ENCODE peak calls at places on chromosome 17, in eight cellular contexts. M is HepG2, E is Panc1, X is K562, F is upper lobe of left lung, P is GM12878, Q is HCT116, J is GM23338. K is an unnamed sample. For H3K4me1, the result is how much of the 10 kb centered on the place peaks cover.

GRCh38 chr17:66661411-66661843 is 173.5 kb upstream of the CACNG5 start:
- ATAC-seq in M (no peak), E (peak), X (peak), F (no peak), P (peak), Q (peak), J (no peak), K (no peak)

GRCh38 chr17:40813804-40814203 is 8.6 kb downstream of the KRT10 start:
- ATAC-seq in M (no peak), E (no peak), X (no peak), F (no peak), P (no peak), Q (no peak), J (no peak), K (no peak)

GRCh38 chr17:55273579-55274370 is 9.0 kb downstream of the HLF start:
- ATAC-seq in M (peak), E (no peak), X (no peak), F (peak), P (no peak), Q (no peak), J (no peak), K (peak)

GRCh38 chr17:38465420-38466345 is 37.4 kb downstream of the ARHGAP23 start:
- ATAC-seq in M (peak), E (peak), X (no peak), F (peak), P (no peak), Q (peak), J (no peak), K (peak)

GRCh38 chr17:55814377-55814776 is 63.5 kb downstream of the PCTP start:
- ATAC-seq in M (no peak), E (no peak), X (no peak), F (no peak), P (no peak), Q (no peak), J (no peak), K (peak)

GRCh38 chr17:42472709-42473521 is 14.2 kb downstream of the ATP6V0A1 start:
- ATAC-seq in M (no peak), E (no peak), X (no peak), F (peak), P (no peak), Q (no peak), J (no peak), K (peak)

GRCh38 chr17:76493505-76494167 is 7.6 kb downstream of the RHBDF2 start:
- ATAC-seq in M (no peak), E (no peak), X (no peak), F (no peak), P (peak), Q (no peak), J (no peak), K (no peak)

GRCh38 chr17:38864636-38865398 is 5.0 kb upstream of the LASP1 start:
- ATAC-seq in M (no peak), E (no peak), X (peak), F (no peak), P (no peak), Q (no peak), J (peak), K (no peak)

GRCh38 chr17:42979511-42980273 is at the start of gene PTGES3L:
- ATAC-seq in M (peak), E (peak), X (peak), F (peak), P (peak), Q (peak), J (peak), K (peak)

GRCh38 chr17:42803074-42803883 is 4.6 kb downstream of the CNTD1 start:
- ATAC-seq in M (peak), E (peak), X (no peak), F (no peak), P (no peak), Q (no peak), J (no peak), K (no peak)

GRCh38 chr17:43430936-43431649 is 32.3 kb downstream of the ARL4D start:
- ATAC-seq in M (peak), E (no peak), X (no peak), F (no peak), P (no peak), Q (no peak), J (no peak), K (no peak)

GRCh38 chr17:66517336-66518009 is 215.1 kb downstream of the PRKCA start:
- ATAC-seq in M (no peak), E (no peak), X (no peak), F (no peak), P (no peak), Q (no peak), J (no peak), K (no peak)

GRCh38 chr17:39674702-39675389 is 6.6 kb downstream of the PNMT start:
- ATAC-seq in M (peak), E (no peak), X (peak), F (peak), P (peak), Q (no peak), J (peak), K (no peak)

GRCh38 chr17:14352139-14352538 is 51.3 kb downstream of the HS3ST3B1 start:
- ATAC-seq in M (no peak), E (no peak), X (no peak), F (no peak), P (no peak), Q (no peak), J (no peak), K (no peak)

GRCh38 chr17:77779711-77780539 is 178.6 kb upstream of the TNRC6C start:
- ATAC-seq in M (no peak), E (peak), X (no peak), F (peak), P (no peak), Q (no peak), J (no peak), K (no peak)

GRCh38 chr17:47724705-47725104 is 8.3 kb upstream of the TBX21 start:
- ATAC-seq in M (no peak), E (no peak), X (no peak), F (no peak), P (no peak), Q (no peak), J (no peak), K (no peak)

GRCh38 chr17:83106913-83107655 is 27.7 kb downstream of the METRNL start:
- ATAC-seq in M (no peak), E (no peak), X (no peak), F (no peak), P (no peak), Q (no peak), J (no peak), K (peak)

GRCh38 chr17:66976781-66977201 is 12.3 kb downstream of the CACNG4 start:
- ATAC-seq in M (no peak), E (peak), X (no peak), F (no peak), P (peak), Q (no peak), J (no peak), K (no peak)

GRCh38 chr17:31321481-31321880 is at the start of gene EVI2A:
- ATAC-seq in M (no peak), E (peak), X (peak), F (peak), P (peak), Q (no peak), J (peak), K (no peak)

GRCh38 chr17:66548158-66548557 is 245.7 kb downstream of the PRKCA start:
- ATAC-seq in M (peak), E (no peak), X (no peak), F (no peak), P (no peak), Q (no peak), J (no peak), K (no peak)

GRCh38 chr17:36844013-36844412 is 93.3 kb upstream of the LHX1 start:
- ATAC-seq in M (no peak), E (no peak), X (no peak), F (no peak), P (no peak), Q (no peak), J (no peak), K (no peak)

GRCh38 chr17:9158545-9159452 is 137.5 kb downstream of the NTN1 start:
- ATAC-seq in M (no peak), E (no peak), X (no peak), F (no peak), P (no peak), Q (no peak), J (no peak), K (peak)

GRCh38 chr17:14078027-14078426 is 8.7 kb downstream of the COX10 start:
- ATAC-seq in M (no peak), E (no peak), X (no peak), F (no peak), P (no peak), Q (no peak), J (no peak), K (no peak)

GRCh38 chr17:57986841-57987581 is 1.0 kb downstream of the VEZF1 start:
- ATAC-seq in M (peak), E (peak), X (peak), F (peak), P (peak), Q (peak), J (peak), K (peak)

GRCh38 chr17:8100763-8101162 is 13.2 kb upstream of the ALOX12B start:
- ATAC-seq in M (no peak), E (no peak), X (no peak), F (no peak), P (no peak), Q (no peak), J (no peak), K (no peak)

GRCh38 chr17:28745052-28745776 is 1.4 kb downstream of the TRAF4 start:
- ATAC-seq in M (peak), E (peak), X (peak), F (no peak), P (peak), Q (no peak), J (peak), K (no peak)

GRCh38 chr17:67289174-67289876 is 44.3 kb upstream of the HELZ start:
- ATAC-seq in M (peak), E (no peak), X (no peak), F (peak), P (no peak), Q (no peak), J (peak), K (peak)

GRCh38 chr17:8275421-8276290 is 12.8 kb upstream of the RANGRF start:
- ATAC-seq in M (peak), E (no peak), X (peak), F (no peak), P (no peak), Q (no peak), J (peak), K (no peak)

GRCh38 chr17:35793257-35793656 is 2.2 kb downstream of the MMP28 start:
- ATAC-seq in M (no peak), E (no peak), X (no peak), F (no peak), P (no peak), Q (no peak), J (no peak), K (no peak)

GRCh38 chr17:61658183-61658582 is 67.2 kb upstream of the NACA2 start:
- ATAC-seq in M (no peak), E (no peak), X (no peak), F (no peak), P (no peak), Q (no peak), J (no peak), K (no peak)

GRCh38 chr17:73103661-73104335 is 11.3 kb upstream of the SLC39A11 start:
- ATAC-seq in M (no peak), E (no peak), X (no peak), F (no peak), P (no peak), Q (no peak), J (no peak), K (no peak)

GRCh38 chr17:41919165-41919817 is 540 bp upstream of the ACLY start:
- ATAC-seq in M (peak), E (peak), X (peak), F (peak), P (peak), Q (peak), J (peak), K (peak)

GRCh38 chr17:55852734-55853133 is 101.9 kb downstream of the PCTP start:
- ATAC-seq in M (no peak), E (no peak), X (no peak), F (no peak), P (peak), Q (no peak), J (no peak), K (no peak)

GRCh38 chr17:27552467-27552779 is 78.6 kb upstream of the LGALS9 start:
- ATAC-seq in M (peak), E (peak), X (no peak), F (no peak), P (no peak), Q (peak), J (no peak), K (no peak)

GRCh38 chr17:67293251-67294203 is 48.5 kb upstream of the HELZ start:
- ATAC-seq in M (peak), E (peak), X (peak), F (peak), P (peak), Q (peak), J (peak), K (peak)

GRCh38 chr17:74213897-74214386 is 571 bp downstream of the TTYH2 start:
- ATAC-seq in M (peak), E (no peak), X (no peak), F (no peak), P (peak), Q (no peak), J (no peak), K (no peak)

GRCh38 chr17:8153957-8154607 is 1.9 kb upstream of the PER1 start:
- ATAC-seq in M (no peak), E (peak), X (peak), F (peak), P (no peak), Q (peak), J (peak), K (peak)

GRCh38 chr17:69142473-69142802 is 743 bp upstream of the ABCA6 start:
- ATAC-seq in M (peak), E (no peak), X (peak), F (no peak), P (no peak), Q (no peak), J (no peak), K (peak)

GRCh38 chr17:21295036-21295952 is 10.8 kb downstream of the MAP2K3 start:
- ATAC-seq in M (peak), E (no peak), X (no peak), F (peak), P (peak), Q (no peak), J (no peak), K (peak)

GRCh38 chr17:5506307-5506706 is 19.9 kb downstream of the MIS12 start:
- ATAC-seq in M (no peak), E (no peak), X (no peak), F (no peak), P (no peak), Q (peak), J (no peak), K (no peak)

GRCh38 chr17:5508855-5509254 is 22.5 kb downstream of the MIS12 start:
- ATAC-seq in M (peak), E (no peak), X (no peak), F (no peak), P (no peak), Q (no peak), J (peak), K (no peak)

GRCh38 chr17:5513610-5514009 is 27.2 kb downstream of the MIS12 start:
- ATAC-seq in M (no peak), E (no peak), X (no peak), F (no peak), P (no peak), Q (no peak), J (no peak), K (no peak)

GRCh38 chr17:5510776-5511175 is 24.4 kb downstream of the MIS12 start:
- ATAC-seq in M (no peak), E (no peak), X (no peak), F (no peak), P (no peak), Q (no peak), J (no peak), K (no peak)

DNA sequence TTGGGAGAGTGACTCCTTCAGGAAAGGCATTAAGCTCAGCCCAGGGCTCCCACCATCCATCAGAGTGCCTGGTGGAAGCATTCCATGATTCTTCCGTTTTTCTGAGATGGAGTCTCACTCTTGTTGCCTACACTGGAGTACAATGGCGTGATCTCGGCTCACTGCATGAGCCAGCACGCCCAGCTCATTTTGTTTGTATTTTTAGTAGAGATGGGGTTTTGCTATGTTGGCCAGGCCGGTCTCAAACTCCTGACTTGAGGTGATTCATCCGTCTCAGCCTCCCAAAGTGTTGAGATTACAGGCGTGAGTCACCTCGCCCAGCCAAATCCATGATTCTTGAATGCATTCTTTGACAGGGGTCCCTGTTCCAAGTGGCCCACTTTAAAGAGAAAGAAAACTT is 23.1 kb downstream of the MIS12 start:
- ATAC-seq in M (no peak), E (no peak), X (no peak), F (no peak), P (no peak), Q (no peak), J (no peak), K (no peak)
- TF ChIP-seq POLR2AphosphoS5 in M (no peak), E (no peak), X (no peak), F (no peak), P (no peak), Q (no peak), J (no peak), K (no peak)

GRCh38 chr17:33944826-33945225 is 310.3 kb upstream of the CCL2 start:
- ATAC-seq in M (no peak), E (no peak), X (no peak), F (no peak), P (no peak), Q (no peak), J (no peak), K (no peak)
- H3K4me1 ChIP-seq in M (under half), E (under half), X (under half), F (under half), P (under half), Q (under half), J (under half), K (under half)

DNA sequence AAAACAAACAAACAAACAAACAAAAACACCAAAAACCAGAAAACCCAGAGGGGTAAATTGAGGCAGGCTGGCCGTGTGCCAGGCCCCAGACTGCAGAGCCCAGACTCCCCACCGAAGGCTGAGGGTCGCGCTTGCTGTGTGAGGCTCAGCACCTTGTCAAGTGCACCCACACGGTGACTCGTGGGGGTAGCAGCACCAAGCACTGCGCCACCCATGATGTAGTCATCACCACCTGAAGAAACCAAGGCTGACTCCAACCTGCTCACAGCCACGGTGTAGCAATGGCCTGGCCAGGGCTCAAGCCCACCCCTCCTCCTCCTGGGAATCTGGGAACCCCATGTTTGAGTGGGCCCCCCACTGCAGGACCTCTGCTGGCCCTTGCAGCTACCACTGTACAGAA is 11.9 kb downstream of the MCRIP1 start:
- ATAC-seq in M (no peak), E (peak), X (no peak), F (peak), P (no peak), Q (peak), J (no peak), K (no peak)
- H3K4me3 ChIP-seq in M (no peak), E (no peak), X (no peak), F (no peak), P (no peak), Q (peak), J (no peak), K (no peak)

DNA sequence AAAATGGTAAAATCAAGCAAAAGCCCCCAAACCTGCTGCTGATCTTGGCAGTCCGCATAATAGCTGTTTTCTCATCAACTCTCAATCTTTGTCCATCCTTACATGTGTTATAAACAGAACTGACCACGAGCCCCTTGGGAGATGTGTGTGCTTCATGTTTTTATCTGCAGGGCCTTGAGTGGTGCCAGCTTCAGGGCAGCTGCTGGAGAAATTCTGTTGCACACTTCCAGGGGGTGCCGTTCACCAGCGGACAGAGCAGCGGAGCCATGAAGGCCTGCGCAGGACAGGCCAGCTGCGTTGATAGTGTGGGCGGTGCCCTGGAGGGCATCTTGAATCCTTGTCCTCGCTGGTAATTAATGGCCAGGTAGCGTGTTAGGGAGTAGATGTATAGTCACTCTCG is 20.1 kb downstream of the MPRIP start:
- ATAC-seq in M (no peak), E (no peak), X (no peak), F (no peak), P (no peak), Q (no peak), J (no peak), K (no peak)
- TF ChIP-seq POLR2AphosphoS5 in M (no peak), E (no peak), X (no peak), F (no peak), P (no peak), Q (no peak), J (no peak), K (no peak)

GRCh38 chr17:1643999-1644492 is 1.5 kb downstream of the SCARF1 start:
- ATAC-seq in M (no peak), E (peak), X (no peak), F (peak), P (peak), Q (no peak), J (no peak), K (no peak)

GRCh38 chr17:1645207-1646171 is at the start of gene SCARF1:
- ATAC-seq in M (no peak), E (no peak), X (no peak), F (no peak), P (no peak), Q (no peak), J (no peak), K (no peak)

GRCh38 chr17:1647802-1648581 is 1.7 kb downstream of the RILP start:
- ATAC-seq in M (no peak), E (no peak), X (no peak), F (no peak), P (no peak), Q (peak), J (peak), K (no peak)

GRCh38 chr17:1644493-1645206 is 882 bp downstream of the SCARF1 start:
- ATAC-seq in M (no peak), E (no peak), X (no peak), F (no peak), P (peak), Q (no peak), J (no peak), K (no peak)

GRCh38 chr17:1646199-1646875 is 805 bp upstream of the SCARF1 start:
- ATAC-seq in M (no peak), E (no peak), X (no peak), F (no peak), P (no peak), Q (no peak), J (no peak), K (no peak)
- H3K4me1 ChIP-seq in M (half or more), E (under half), X (half or more), F (half or more), P (under half), Q (half or more), J (under half), K (half or more)